ENCODE peak calls at places on chromosomes 6 and 20, in ten cellular contexts. O, F, X, Q, U, S, J, C, L and I are unnamed samples.
A peak's percentile ranks its signal among the peaks of the same experiment; 100 is the strongest.

GRCh38 chr20:31239139-31239538 is 18.3 kb upstream of the DEFB115 start:
- ATAC-seq in U (no peak), C (no peak), S (no peak), F (no peak), X (no peak), O (no peak), Q (no peak), J (no peak), L (no peak), I (no peak)

GRCh38 chr6:43962458-43962857 is 164.8 kb downstream of the MRPL14 start:
- ATAC-seq in L (no peak), S (no peak), O (no peak), X (no peak), Q (no peak), J (no peak), C (no peak), F (no peak), U (no peak), I (no peak)

GRCh38 chr6:84410377-84410776 is 182.9 kb upstream of the CEP162 start:
- ATAC-seq in Q (no peak), J (no peak), X (no peak), S (no peak), O (no peak), U (no peak), C (no peak), F (no peak), L (no peak), I (no peak)

GRCh38 chr6:160791981-160792418 is 90.0 kb downstream of the PLG start:
- ATAC-seq in Q (no peak), L (peak; percentile 52), O (no peak), J (no peak), C (no peak), F (no peak), U (peak; percentile 92), X (no peak), S (no peak), I (peak; percentile 4)

GRCh38 chr20:17948442-17948841 is 20.2 kb downstream of the SNX5 start:
- ATAC-seq in J (no peak), F (no peak), U (no peak), L (no peak), Q (no peak), S (no peak), X (no peak), C (no peak), O (no peak), I (no peak)

GRCh38 chr6:80440496-80441160 is 334.2 kb downstream of the BCKDHB start:
- ATAC-seq in X (no peak), O (no peak), F (no peak), Q (no peak), S (no peak), J (no peak), C (no peak), L (no peak), U (no peak), I (no peak)

GRCh38 chr6:106724337-106724736 is 95.0 kb downstream of the QRSL1 start:
- ATAC-seq in F (no peak), J (no peak), Q (no peak), O (no peak), C (no peak), X (no peak), U (no peak), L (no peak), S (no peak), I (no peak)

GRCh38 chr6:31945507-31946369 is at the start of gene CFB:
- ATAC-seq in S (no peak), C (peak; percentile 87), L (no peak), X (peak; percentile 84), U (peak; percentile 74), O (peak; percentile 95), F (peak; percentile 84), J (no peak), Q (peak; percentile 19), I (peak; percentile 57)

GRCh38 chr20:50392138-50392866 is 117.9 kb upstream of the PTPN1 start:
- ATAC-seq in F (no peak), L (peak; percentile 91), S (peak; percentile 95), C (no peak), O (no peak), Q (peak; percentile 54), X (no peak), U (peak; percentile 6), J (no peak), I (peak; percentile 77)

GRCh38 chr6:43924222-43924702 is 154.3 kb downstream of the VEGFA start:
- ATAC-seq in L (peak; percentile 94), J (peak; percentile 81), S (peak; percentile 96), Q (peak; percentile 90), C (no peak), U (no peak), X (no peak), O (no peak), F (peak; percentile 51), I (peak; percentile 93)

GRCh38 chr6:161486326-161486725 is 212.5 kb upstream of the AGPAT4 start:
- ATAC-seq in O (no peak), Q (no peak), L (no peak), C (no peak), X (peak; percentile 94), J (no peak), S (no peak), F (no peak), U (peak; percentile 100), I (no peak)